ENCODE peak calls at places on chromosomes 4 and X, in seven cellular contexts. One of them, this sample, is unnamed.

GRCh38 chr4:174669278-174669677 is 147.0 kb upstream of the HPGD start:
- DNase-seq in NCI-H510A treated with DMSO at 0.1 percent for 48 hours: no peak
- DNase-seq in activated CD4-positive, alpha-beta T cell treated with anti-CD3 and anti-CD28 coated beads, Interleukin-2, amount 50 U/mL, for 4 hours: no peak
- DNase-seq in GM04503: peak
- DNase-seq in smooth muscle cell of the brain vasculature: peak
- DNase-seq in activated CD4-positive, CD25-positive, alpha-beta regulatory T cell treated with anti-CD3 and anti-CD28 coated beads, Interleukin-2, amount 50 U/mL, for 16 hours: no peak
- DNase-seq in activated T-cell treated with anti-CD3 and anti-CD28 coated beads for 1 hour: no peak
- DNase-seq in this sample: no peak

GRCh38 chrX:49100704-49101628 is 21.3 kb upstream of the WDR45 start:
- DNase-seq in smooth muscle cell of the brain vasculature: peak
- DNase-seq in activated CD4-positive, CD25-positive, alpha-beta regulatory T cell treated with anti-CD3 and anti-CD28 coated beads, Interleukin-2, amount 50 U/mL, for 16 hours: peak
- DNase-seq in activated CD4-positive, alpha-beta T cell treated with anti-CD3 and anti-CD28 coated beads, Interleukin-2, amount 50 U/mL, for 4 hours: peak
- DNase-seq in NCI-H510A treated with DMSO at 0.1 percent for 48 hours: peak
- DNase-seq in activated T-cell treated with anti-CD3 and anti-CD28 coated beads for 1 hour: peak
- DNase-seq in GM04503: peak
- DNase-seq in this sample: peak

GRCh38 chr4:169934794-169935400 is 91.3 kb downstream of the MFAP3L start:
- DNase-seq in activated CD4-positive, CD25-positive, alpha-beta regulatory T cell treated with anti-CD3 and anti-CD28 coated beads, Interleukin-2, amount 50 U/mL, for 16 hours: no peak
- DNase-seq in smooth muscle cell of the brain vasculature: no peak
- DNase-seq in activated T-cell treated with anti-CD3 and anti-CD28 coated beads for 1 hour: no peak
- DNase-seq in NCI-H510A treated with DMSO at 0.1 percent for 48 hours: no peak
- DNase-seq in activated CD4-positive, alpha-beta T cell treated with anti-CD3 and anti-CD28 coated beads, Interleukin-2, amount 50 U/mL, for 4 hours: no peak
- DNase-seq in GM04503: no peak
- DNase-seq in this sample: no peak

GRCh38 chrX:22095306-22095705 is 63.2 kb downstream of the PHEX start:
- DNase-seq in NCI-H510A treated with DMSO at 0.1 percent for 48 hours: no peak
- DNase-seq in activated CD4-positive, alpha-beta T cell treated with anti-CD3 and anti-CD28 coated beads, Interleukin-2, amount 50 U/mL, for 4 hours: no peak
- DNase-seq in GM04503: no peak
- DNase-seq in activated T-cell treated with anti-CD3 and anti-CD28 coated beads for 1 hour: no peak
- DNase-seq in activated CD4-positive, CD25-positive, alpha-beta regulatory T cell treated with anti-CD3 and anti-CD28 coated beads, Interleukin-2, amount 50 U/mL, for 16 hours: no peak
- DNase-seq in smooth muscle cell of the brain vasculature: no peak
- DNase-seq in this sample: no peak

GRCh38 chrX:40459576-40460158 is 121.1 kb upstream of the ATP6AP2 start:
- DNase-seq in activated T-cell treated with anti-CD3 and anti-CD28 coated beads for 1 hour: no peak
- DNase-seq in smooth muscle cell of the brain vasculature: no peak
- DNase-seq in GM04503: no peak
- DNase-seq in NCI-H510A treated with DMSO at 0.1 percent for 48 hours: no peak
- DNase-seq in activated CD4-positive, alpha-beta T cell treated with anti-CD3 and anti-CD28 coated beads, Interleukin-2, amount 50 U/mL, for 4 hours: no peak
- DNase-seq in activated CD4-positive, CD25-positive, alpha-beta regulatory T cell treated with anti-CD3 and anti-CD28 coated beads, Interleukin-2, amount 50 U/mL, for 16 hours: no peak
- DNase-seq in this sample: no peak

GRCh38 chrX:21493226-21493850 is 119.1 kb downstream of the CNKSR2 start:
- DNase-seq in GM04503: no peak
- DNase-seq in NCI-H510A treated with DMSO at 0.1 percent for 48 hours: no peak
- DNase-seq in activated CD4-positive, alpha-beta T cell treated with anti-CD3 and anti-CD28 coated beads, Interleukin-2, amount 50 U/mL, for 4 hours: no peak
- DNase-seq in activated T-cell treated with anti-CD3 and anti-CD28 coated beads for 1 hour: no peak
- DNase-seq in activated CD4-positive, CD25-positive, alpha-beta regulatory T cell treated with anti-CD3 and anti-CD28 coated beads, Interleukin-2, amount 50 U/mL, for 16 hours: no peak
- DNase-seq in smooth muscle cell of the brain vasculature: no peak
- DNase-seq in this sample: no peak

GRCh38 chrX:68398286-68398685 is 35.0 kb downstream of the OPHN1 start:
- DNase-seq in activated T-cell treated with anti-CD3 and anti-CD28 coated beads for 1 hour: no peak
- DNase-seq in GM04503: no peak
- DNase-seq in activated CD4-positive, alpha-beta T cell treated with anti-CD3 and anti-CD28 coated beads, Interleukin-2, amount 50 U/mL, for 4 hours: no peak
- DNase-seq in activated CD4-positive, CD25-positive, alpha-beta regulatory T cell treated with anti-CD3 and anti-CD28 coated beads, Interleukin-2, amount 50 U/mL, for 16 hours: no peak
- DNase-seq in NCI-H510A treated with DMSO at 0.1 percent for 48 hours: no peak
- DNase-seq in smooth muscle cell of the brain vasculature: no peak
- DNase-seq in this sample: no peak

GRCh38 chrX:25191403-25191802 is 175.6 kb upstream of the ARX start:
- DNase-seq in GM04503: no peak
- DNase-seq in activated CD4-positive, CD25-positive, alpha-beta regulatory T cell treated with anti-CD3 and anti-CD28 coated beads, Interleukin-2, amount 50 U/mL, for 16 hours: no peak
- DNase-seq in smooth muscle cell of the brain vasculature: no peak
- DNase-seq in NCI-H510A treated with DMSO at 0.1 percent for 48 hours: no peak
- DNase-seq in activated T-cell treated with anti-CD3 and anti-CD28 coated beads for 1 hour: no peak
- DNase-seq in activated CD4-positive, alpha-beta T cell treated with anti-CD3 and anti-CD28 coated beads, Interleukin-2, amount 50 U/mL, for 4 hours: no peak
- DNase-seq in this sample: no peak

GRCh38 chrX:14798805-14799397 is 74.0 kb downstream of the FANCB start:
- DNase-seq in GM04503: no peak
- DNase-seq in activated T-cell treated with anti-CD3 and anti-CD28 coated beads for 1 hour: no peak
- DNase-seq in activated CD4-positive, CD25-positive, alpha-beta regulatory T cell treated with anti-CD3 and anti-CD28 coated beads, Interleukin-2, amount 50 U/mL, for 16 hours: no peak
- DNase-seq in NCI-H510A treated with DMSO at 0.1 percent for 48 hours: no peak
- DNase-seq in activated CD4-positive, alpha-beta T cell treated with anti-CD3 and anti-CD28 coated beads, Interleukin-2, amount 50 U/mL, for 4 hours: no peak
- DNase-seq in smooth muscle cell of the brain vasculature: no peak
- DNase-seq in this sample: no peak

GRCh38 chr4:182604161-182604591 is 313.0 kb downstream of the DCTD start:
- DNase-seq in GM04503: peak
- DNase-seq in activated CD4-positive, alpha-beta T cell treated with anti-CD3 and anti-CD28 coated beads, Interleukin-2, amount 50 U/mL, for 4 hours: no peak
- DNase-seq in NCI-H510A treated with DMSO at 0.1 percent for 48 hours: peak
- DNase-seq in smooth muscle cell of the brain vasculature: no peak
- DNase-seq in activated T-cell treated with anti-CD3 and anti-CD28 coated beads for 1 hour: no peak
- DNase-seq in activated CD4-positive, CD25-positive, alpha-beta regulatory T cell treated with anti-CD3 and anti-CD28 coated beads, Interleukin-2, amount 50 U/mL, for 16 hours: no peak
- DNase-seq in this sample: no peak

GRCh38 chrX:103464071-103464773 is 55.1 kb downstream of the RAB40A start:
- DNase-seq in activated T-cell treated with anti-CD3 and anti-CD28 coated beads for 1 hour: no peak
- DNase-seq in smooth muscle cell of the brain vasculature: peak
- DNase-seq in activated CD4-positive, CD25-positive, alpha-beta regulatory T cell treated with anti-CD3 and anti-CD28 coated beads, Interleukin-2, amount 50 U/mL, for 16 hours: no peak
- DNase-seq in activated CD4-positive, alpha-beta T cell treated with anti-CD3 and anti-CD28 coated beads, Interleukin-2, amount 50 U/mL, for 4 hours: peak
- DNase-seq in NCI-H510A treated with DMSO at 0.1 percent for 48 hours: peak
- DNase-seq in GM04503: no peak
- DNase-seq in this sample: no peak

GRCh38 chr4:88831063-88831462 is 133.4 kb upstream of the NAP1L5 start:
- DNase-seq in GM04503: no peak
- DNase-seq in activated CD4-positive, CD25-positive, alpha-beta regulatory T cell treated with anti-CD3 and anti-CD28 coated beads, Interleukin-2, amount 50 U/mL, for 16 hours: no peak
- DNase-seq in activated CD4-positive, alpha-beta T cell treated with anti-CD3 and anti-CD28 coated beads, Interleukin-2, amount 50 U/mL, for 4 hours: no peak
- DNase-seq in smooth muscle cell of the brain vasculature: no peak
- DNase-seq in activated T-cell treated with anti-CD3 and anti-CD28 coated beads for 1 hour: no peak
- DNase-seq in NCI-H510A treated with DMSO at 0.1 percent for 48 hours: no peak
- DNase-seq in this sample: no peak

GRCh38 chr4:113809313-113809712 is 47.8 kb upstream of the CAMK2D start:
- DNase-seq in activated CD4-positive, alpha-beta T cell treated with anti-CD3 and anti-CD28 coated beads, Interleukin-2, amount 50 U/mL, for 4 hours: no peak
- DNase-seq in activated CD4-positive, CD25-positive, alpha-beta regulatory T cell treated with anti-CD3 and anti-CD28 coated beads, Interleukin-2, amount 50 U/mL, for 16 hours: no peak
- DNase-seq in smooth muscle cell of the brain vasculature: no peak
- DNase-seq in GM04503: no peak
- DNase-seq in activated T-cell treated with anti-CD3 and anti-CD28 coated beads for 1 hour: no peak
- DNase-seq in NCI-H510A treated with DMSO at 0.1 percent for 48 hours: no peak
- DNase-seq in this sample: peak

GRCh38 chr4:20418865-20419451 is 167.3 kb downstream of the SLIT2 start:
- DNase-seq in NCI-H510A treated with DMSO at 0.1 percent for 48 hours: peak
- DNase-seq in activated CD4-positive, CD25-positive, alpha-beta regulatory T cell treated with anti-CD3 and anti-CD28 coated beads, Interleukin-2, amount 50 U/mL, for 16 hours: no peak
- DNase-seq in activated CD4-positive, alpha-beta T cell treated with anti-CD3 and anti-CD28 coated beads, Interleukin-2, amount 50 U/mL, for 4 hours: no peak
- DNase-seq in smooth muscle cell of the brain vasculature: peak
- DNase-seq in activated T-cell treated with anti-CD3 and anti-CD28 coated beads for 1 hour: no peak
- DNase-seq in GM04503: peak
- DNase-seq in this sample: no peak

GRCh38 chr4:170231377-170231776 is 141.6 kb upstream of the AADAT start:
- DNase-seq in smooth muscle cell of the brain vasculature: no peak
- DNase-seq in activated CD4-positive, alpha-beta T cell treated with anti-CD3 and anti-CD28 coated beads, Interleukin-2, amount 50 U/mL, for 4 hours: no peak
- DNase-seq in NCI-H510A treated with DMSO at 0.1 percent for 48 hours: no peak
- DNase-seq in GM04503: no peak
- DNase-seq in activated CD4-positive, CD25-positive, alpha-beta regulatory T cell treated with anti-CD3 and anti-CD28 coated beads, Interleukin-2, amount 50 U/mL, for 16 hours: no peak
- DNase-seq in activated T-cell treated with anti-CD3 and anti-CD28 coated beads for 1 hour: no peak
- DNase-seq in this sample: no peak

GRCh38 chr4:103075435-103075893 is 1.1 kb downstream of the SLC9B2 start:
- DNase-seq in activated CD4-positive, alpha-beta T cell treated with anti-CD3 and anti-CD28 coated beads, Interleukin-2, amount 50 U/mL, for 4 hours: no peak
- DNase-seq in NCI-H510A treated with DMSO at 0.1 percent for 48 hours: peak
- DNase-seq in GM04503: no peak
- DNase-seq in activated CD4-positive, CD25-positive, alpha-beta regulatory T cell treated with anti-CD3 and anti-CD28 coated beads, Interleukin-2, amount 50 U/mL, for 16 hours: no peak
- DNase-seq in activated T-cell treated with anti-CD3 and anti-CD28 coated beads for 1 hour: no peak
- DNase-seq in smooth muscle cell of the brain vasculature: no peak
- DNase-seq in this sample: no peak

GRCh38 chr4:153216546-153216945 is 12.3 kb downstream of the TRIM2 start:
- DNase-seq in activated CD4-positive, CD25-positive, alpha-beta regulatory T cell treated with anti-CD3 and anti-CD28 coated beads, Interleukin-2, amount 50 U/mL, for 16 hours: no peak
- DNase-seq in NCI-H510A treated with DMSO at 0.1 percent for 48 hours: no peak
- DNase-seq in GM04503: no peak
- DNase-seq in activated CD4-positive, alpha-beta T cell treated with anti-CD3 and anti-CD28 coated beads, Interleukin-2, amount 50 U/mL, for 4 hours: no peak
- DNase-seq in activated T-cell treated with anti-CD3 and anti-CD28 coated beads for 1 hour: no peak
- DNase-seq in smooth muscle cell of the brain vasculature: no peak
- DNase-seq in this sample: no peak

GRCh38 chr4:77336411-77337142 is 179.6 kb downstream of the CCNG2 start:
- DNase-seq in activated CD4-positive, CD25-positive, alpha-beta regulatory T cell treated with anti-CD3 and anti-CD28 coated beads, Interleukin-2, amount 50 U/mL, for 16 hours: no peak
- DNase-seq in activated T-cell treated with anti-CD3 and anti-CD28 coated beads for 1 hour: no peak
- DNase-seq in smooth muscle cell of the brain vasculature: no peak
- DNase-seq in activated CD4-positive, alpha-beta T cell treated with anti-CD3 and anti-CD28 coated beads, Interleukin-2, amount 50 U/mL, for 4 hours: no peak
- DNase-seq in GM04503: no peak
- DNase-seq in NCI-H510A treated with DMSO at 0.1 percent for 48 hours: no peak
- DNase-seq in this sample: no peak

GRCh38 chrX:119790977-119791436 is 423 bp downstream of the RPL39 start:
- DNase-seq in activated CD4-positive, alpha-beta T cell treated with anti-CD3 and anti-CD28 coated beads, Interleukin-2, amount 50 U/mL, for 4 hours: peak
- DNase-seq in activated T-cell treated with anti-CD3 and anti-CD28 coated beads for 1 hour: peak
- DNase-seq in activated CD4-positive, CD25-positive, alpha-beta regulatory T cell treated with anti-CD3 and anti-CD28 coated beads, Interleukin-2, amount 50 U/mL, for 16 hours: peak
- DNase-seq in GM04503: no peak
- DNase-seq in NCI-H510A treated with DMSO at 0.1 percent for 48 hours: no peak
- DNase-seq in smooth muscle cell of the brain vasculature: no peak
- DNase-seq in this sample: peak

GRCh38 chrX:107102980-107103379 is 15.6 kb downstream of the RBM41 start:
- DNase-seq in NCI-H510A treated with DMSO at 0.1 percent for 48 hours: no peak
- DNase-seq in smooth muscle cell of the brain vasculature: no peak
- DNase-seq in activated CD4-positive, alpha-beta T cell treated with anti-CD3 and anti-CD28 coated beads, Interleukin-2, amount 50 U/mL, for 4 hours: no peak
- DNase-seq in activated CD4-positive, CD25-positive, alpha-beta regulatory T cell treated with anti-CD3 and anti-CD28 coated beads, Interleukin-2, amount 50 U/mL, for 16 hours: no peak
- DNase-seq in activated T-cell treated with anti-CD3 and anti-CD28 coated beads for 1 hour: no peak
- DNase-seq in GM04503: no peak
- DNase-seq in this sample: no peak